ENCODE peak calls at places on chromosomes 1 and 21, in eight cellular contexts. One of them, this sample, is unnamed.

GRCh38 chr1:201790261-201790660 is 38.7 kb upstream of the IPO9 start:
- DNase-seq in LHCN-M2: peak
- DNase-seq in choroid plexus epithelial cell: peak
- DNase-seq in stimulated activated CD4-positive, alpha-beta T cell treated with anti-CD3 and anti-CD28 coated beads, Interleukin-4, amount 100 ng/mL, for 48 hours: no peak
- DNase-seq in thoracic aorta: no peak
- DNase-seq in ELR: peak
- DNase-seq in NCI-H2029: no peak
- DNase-seq in sciatic nerve: no peak
- DNase-seq in this sample: peak

GRCh38 chr21:37552496-37553399 is 186.2 kb downstream of the DYRK1A start:
- DNase-seq in LHCN-M2: no peak
- DNase-seq in choroid plexus epithelial cell: no peak
- DNase-seq in stimulated activated CD4-positive, alpha-beta T cell treated with anti-CD3 and anti-CD28 coated beads, Interleukin-4, amount 100 ng/mL, for 48 hours: no peak
- DNase-seq in thoracic aorta: no peak
- DNase-seq in ELR: no peak
- DNase-seq in NCI-H2029: no peak
- DNase-seq in sciatic nerve: no peak
- DNase-seq in this sample: no peak

GRCh38 chr1:192609110-192610079 is 26.6 kb upstream of the RGS13 start:
- DNase-seq in LHCN-M2: no peak
- DNase-seq in choroid plexus epithelial cell: no peak
- DNase-seq in stimulated activated CD4-positive, alpha-beta T cell treated with anti-CD3 and anti-CD28 coated beads, Interleukin-4, amount 100 ng/mL, for 48 hours: peak
- DNase-seq in thoracic aorta: peak
- DNase-seq in ELR: no peak
- DNase-seq in NCI-H2029: no peak
- DNase-seq in sciatic nerve: peak
- DNase-seq in this sample: no peak

GRCh38 chr1:162391790-162392563 is 10.4 kb downstream of the C1orf226 start:
- DNase-seq in LHCN-M2: peak
- DNase-seq in choroid plexus epithelial cell: peak
- DNase-seq in stimulated activated CD4-positive, alpha-beta T cell treated with anti-CD3 and anti-CD28 coated beads, Interleukin-4, amount 100 ng/mL, for 48 hours: no peak
- DNase-seq in thoracic aorta: no peak
- DNase-seq in ELR: peak
- DNase-seq in NCI-H2029: peak
- DNase-seq in sciatic nerve: no peak
- DNase-seq in this sample: peak

GRCh38 chr1:229140018-229140417 is 130.9 kb upstream of the RAB4A start:
- DNase-seq in LHCN-M2: no peak
- DNase-seq in choroid plexus epithelial cell: no peak
- DNase-seq in stimulated activated CD4-positive, alpha-beta T cell treated with anti-CD3 and anti-CD28 coated beads, Interleukin-4, amount 100 ng/mL, for 48 hours: no peak
- DNase-seq in thoracic aorta: no peak
- DNase-seq in ELR: no peak
- DNase-seq in NCI-H2029: no peak
- DNase-seq in sciatic nerve: no peak
- DNase-seq in this sample: no peak

GRCh38 chr1:25487628-25488027 is 55.8 kb upstream of the LDLRAP1 start:
- DNase-seq in LHCN-M2: no peak
- DNase-seq in choroid plexus epithelial cell: no peak
- DNase-seq in stimulated activated CD4-positive, alpha-beta T cell treated with anti-CD3 and anti-CD28 coated beads, Interleukin-4, amount 100 ng/mL, for 48 hours: no peak
- DNase-seq in thoracic aorta: no peak
- DNase-seq in ELR: peak
- DNase-seq in NCI-H2029: no peak
- DNase-seq in sciatic nerve: no peak
- DNase-seq in this sample: no peak

GRCh38 chr1:85502171-85502570 is 37.2 kb upstream of the DDAH1 start:
- DNase-seq in LHCN-M2: no peak
- DNase-seq in choroid plexus epithelial cell: peak
- DNase-seq in stimulated activated CD4-positive, alpha-beta T cell treated with anti-CD3 and anti-CD28 coated beads, Interleukin-4, amount 100 ng/mL, for 48 hours: no peak
- DNase-seq in thoracic aorta: no peak
- DNase-seq in ELR: peak
- DNase-seq in NCI-H2029: no peak
- DNase-seq in sciatic nerve: no peak
- DNase-seq in this sample: peak

GRCh38 chr21:35697321-35697808 is 363.0 kb downstream of the SETD4 start:
- DNase-seq in LHCN-M2: peak
- DNase-seq in choroid plexus epithelial cell: peak
- DNase-seq in stimulated activated CD4-positive, alpha-beta T cell treated with anti-CD3 and anti-CD28 coated beads, Interleukin-4, amount 100 ng/mL, for 48 hours: no peak
- DNase-seq in thoracic aorta: no peak
- DNase-seq in ELR: no peak
- DNase-seq in NCI-H2029: peak
- DNase-seq in sciatic nerve: peak
- DNase-seq in this sample: no peak